ENCODE peak calls at places on chromosomes 1 and 21, in six cellular contexts. U, O, T, R, P and I are unnamed samples.

GRCh38 chr1:30977105-30977504 is 68.5 kb upstream of the SDC3 start:
- DNase-seq in T (no peak), R (no peak), O (peak), P (no peak), U (peak), I (no peak)

GRCh38 chr1:40789675-40790430 is 6.3 kb downstream of the KCNQ4 start:
- DNase-seq in T (no peak), R (no peak), O (no peak), U (no peak), P (no peak), I (no peak)

GRCh38 chr1:170707959-170708666 is 44.2 kb downstream of the PRRX1 start:
- DNase-seq in R (no peak), T (no peak), P (peak), O (peak), U (peak), I (no peak)

GRCh38 chr1:56992318-56993136 is 26.7 kb upstream of the C8B start:
- DNase-seq in T (no peak), R (no peak), O (no peak), U (no peak), P (no peak), I (no peak)

GRCh38 chr1:217506878-217507277 is 124.0 kb downstream of the GPATCH2 start:
- DNase-seq in P (no peak), O (no peak), U (peak), T (no peak), R (no peak), I (no peak)

GRCh38 chr1:14824314-14824915 is 225.9 kb downstream of the KAZN start:
- DNase-seq in R (no peak), O (no peak), P (no peak), T (no peak), U (no peak), I (no peak)

GRCh38 chr1:5586629-5587028 is 405.6 kb downstream of the NPHP4 start:
- DNase-seq in U (no peak), O (no peak), R (no peak), P (no peak), T (no peak), I (no peak)

GRCh38 chr1:243645281-243645680 is 204.8 kb downstream of the AKT3 start:
- DNase-seq in R (no peak), U (no peak), T (no peak), O (no peak), P (no peak), I (no peak)

GRCh38 chr1:177978530-177978929 is 8.7 kb upstream of the SEC16B start:
- DNase-seq in O (no peak), U (no peak), R (no peak), P (no peak), T (no peak), I (no peak)

GRCh38 chr1:7267493-7267892 is 482.2 kb downstream of the CAMTA1 start:
- DNase-seq in T (no peak), P (no peak), U (peak), O (no peak), R (no peak), I (no peak)

GRCh38 chr1:61627365-61627764 is 97.6 kb downstream of the TM2D1 start:
- DNase-seq in T (no peak), U (no peak), R (no peak), O (no peak), P (no peak), I (no peak)

GRCh38 chr1:116218922-116219321 is 107.7 kb downstream of the MAB21L3 start:
- DNase-seq in R (no peak), T (no peak), O (peak), U (no peak), P (peak), I (no peak)

GRCh38 chr1:22370190-22370498 is 81.5 kb upstream of the ZBTB40 start:
- DNase-seq in U (no peak), T (no peak), P (no peak), O (no peak), R (no peak), I (no peak)

GRCh38 chr1:71285529-71285928 is 204.7 kb upstream of the ZRANB2 start:
- DNase-seq in U (no peak), T (no peak), R (no peak), P (no peak), O (no peak), I (no peak)

GRCh38 chr1:192311281-192311680 is 5.5 kb upstream of the RGS21 start:
- DNase-seq in R (no peak), U (peak), O (peak), P (peak), T (no peak), I (no peak)

GRCh38 chr1:177106614-177107365 is 57.7 kb downstream of the ASTN1 start:
- DNase-seq in O (no peak), P (no peak), U (no peak), T (no peak), R (no peak), I (no peak)

GRCh38 chr1:8252266-8252951 is 65.5 kb upstream of the SLC45A1 start:
- DNase-seq in O (no peak), R (no peak), T (no peak), P (no peak), U (no peak), I (no peak)

GRCh38 chr1:160834945-160835565 is 27.6 kb downstream of the CD244 start:
- DNase-seq in R (no peak), T (no peak), O (peak), P (peak), U (peak), I (peak)

GRCh38 chr1:154425172-154425571 is 20.0 kb downstream of the IL6R start:
- DNase-seq in U (no peak), O (peak), T (no peak), R (no peak), P (peak), I (no peak)

DNA sequence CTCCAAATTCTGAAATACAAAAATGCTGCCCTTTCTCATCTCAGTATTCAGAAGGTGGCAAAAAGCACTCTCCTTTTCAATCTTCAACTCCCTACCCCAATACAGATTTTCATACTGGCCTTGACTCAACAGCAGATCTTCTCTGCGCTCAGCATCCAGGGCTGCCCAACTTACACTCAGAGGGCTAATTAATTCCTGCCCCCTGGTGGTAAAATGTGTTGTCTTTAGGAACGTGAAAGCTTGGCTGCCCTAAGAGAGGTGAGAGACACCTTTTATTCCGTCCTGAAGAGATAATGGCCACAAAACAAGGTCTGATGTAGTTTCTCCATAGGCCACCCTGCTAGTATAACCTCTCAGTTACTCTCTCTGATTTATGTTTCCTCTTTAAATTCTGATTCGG is 25.0 kb downstream of the KRTAP24-1 start:
- DNase-seq in T (no peak), P (peak), O (peak), R (no peak), U (peak), I (no peak)
- TF ChIP-seq CTCF in T (no peak), P (peak), O (peak), R (peak), U (peak), I (peak)

GRCh38 chr1:17755120-17755519 is at the start of gene ACTL8:
- DNase-seq in P (no peak), T (no peak), U (no peak), O (no peak), R (no peak), I (no peak)
- TF ChIP-seq CTCF in P (peak), T (no peak), U (peak), O (peak), R (peak), I (peak)

GRCh38 chr1:2227341-2228156 is 570 bp upstream of the SKI start:
- DNase-seq in P (peak), T (peak), U (peak), R (peak), O (peak), I (peak)

GRCh38 chr1:2228157-2228594 is at the start of gene SKI:
- DNase-seq in O (no peak), P (no peak), U (no peak), T (no peak), R (no peak), I (no peak)

GRCh38 chr1:2229921-2230700 is 2.0 kb downstream of the SKI start:
- DNase-seq in R (peak), T (peak), O (peak), P (peak), U (no peak), I (no peak)

GRCh38 chr1:2228684-2229031 is 539 bp downstream of the SKI start:
- DNase-seq in U (no peak), T (no peak), O (no peak), P (peak), R (peak), I (no peak)

GRCh38 chr1:2229032-2229920 is 1.2 kb downstream of the SKI start:
- DNase-seq in O (peak), U (no peak), R (peak), T (peak), P (peak), I (no peak)
- TF ChIP-seq CTCF in O (no peak), U (no peak), R (peak), T (no peak), P (peak), I (no peak)

GRCh38 chr1:23958810-23959460 is 693 bp upstream of the PNRC2 start:
- DNase-seq in T (peak), R (peak), O (peak), P (peak), U (peak), I (peak)
- TF ChIP-seq CTCF in T (peak), R (peak), O (peak), P (peak), U (peak), I (peak)

GRCh38 chr1:4027492-4028138 is 127.5 kb upstream of the C1orf174 start:
- DNase-seq in U (no peak), O (no peak), T (no peak), P (no peak), R (peak), I (no peak)
- TF ChIP-seq CTCF in U (no peak), O (no peak), T (no peak), P (no peak), R (no peak), I (no peak)

GRCh38 chr21:24938592-24938991 is 668.7 kb downstream of the MRPL39 start:
- DNase-seq in R (no peak), P (no peak), U (no peak), T (no peak), O (no peak), I (no peak)
- TF ChIP-seq CTCF in R (no peak), P (no peak), U (no peak), T (no peak), O (no peak), I (no peak)

DNA sequence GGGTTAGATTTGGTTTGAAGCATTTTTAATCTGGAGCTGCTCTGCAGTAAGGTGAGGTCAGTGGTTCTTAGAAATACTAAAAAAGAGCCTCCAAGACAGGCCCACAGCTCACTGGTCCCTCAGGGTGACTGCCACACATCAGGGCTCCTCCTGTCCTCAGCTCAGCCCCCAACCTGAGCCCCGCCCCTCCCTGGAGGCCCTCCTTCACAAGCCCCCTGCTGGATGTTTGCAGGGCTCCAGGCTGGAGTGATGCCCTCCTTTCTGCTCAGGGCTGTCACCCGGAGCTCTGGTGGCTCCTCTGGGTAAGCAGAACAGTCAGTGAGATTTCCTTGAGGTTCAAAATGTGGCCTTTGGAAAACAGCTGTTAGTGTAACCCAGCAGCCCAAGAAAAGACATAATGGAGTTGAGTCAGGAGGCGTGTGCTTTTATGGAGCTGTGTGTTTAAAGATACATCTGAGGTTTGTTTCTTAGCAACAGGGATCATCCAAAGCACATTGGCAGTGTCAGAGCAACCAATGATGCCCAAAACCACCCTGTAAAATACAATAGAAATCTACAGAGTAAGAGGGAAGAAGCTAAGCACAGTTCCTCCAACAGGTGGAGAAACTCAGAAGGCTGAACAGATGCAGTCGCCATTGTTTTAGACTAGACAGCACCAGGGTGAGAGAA is 21.4 kb downstream of the STUM start:
- DNase-seq in T (peak), U (no peak), O (no peak), P (no peak), R (no peak), I (peak)
- TF ChIP-seq CTCF in T (no peak), U (peak), O (no peak), P (no peak), R (peak), I (peak)

GRCh38 chr1:182845379-182845778 is 6.2 kb downstream of the DHX9 start:
- DNase-seq in T (no peak), R (no peak), O (no peak), P (no peak), U (no peak), I (no peak)

GRCh38 chr1:182841368-182841988 is 2.3 kb downstream of the DHX9 start:
- DNase-seq in O (peak), P (peak), U (peak), T (no peak), R (no peak), I (no peak)

GRCh38 chr1:182842265-182842664 is 3.1 kb downstream of the DHX9 start:
- DNase-seq in T (no peak), O (no peak), U (no peak), R (no peak), P (no peak), I (no peak)

GRCh38 chr1:182835811-182836210 is 3.3 kb upstream of the DHX9 start:
- DNase-seq in R (no peak), O (no peak), U (no peak), P (no peak), T (no peak), I (no peak)

GRCh38 chr1:182839209-182840065 is at the start of gene DHX9:
- DNase-seq in U (peak), T (peak), R (peak), P (peak), O (peak), I (peak)
- TF ChIP-seq CTCF in U (peak), T (no peak), R (peak), P (peak), O (no peak), I (peak)